ENCODE peak calls at places on chromosomes 1 and 21, in nine cellular contexts. B, P, L, A, Q, F, C, K and O are unnamed samples.

GRCh38 chr1:100882622-100883186 is 11.9 kb downstream of the EXTL2 start:
- DNase-seq in Q (no peak), K (no peak), F (no peak), L (no peak), P (no peak), C (no peak), B (no peak), A (no peak), O (no peak)

GRCh38 chr21:15976807-15977206 is 247.0 kb downstream of the USP25 start:
- DNase-seq in P (no peak), Q (no peak), L (no peak), C (no peak), A (no peak), F (peak; percentile 20), B (no peak), K (peak; percentile 29), O (no peak)

GRCh38 chr1:28602536-28603439 is 10.7 kb downstream of the RAB42 start:
- DNase-seq in C (peak; percentile 32), A (no peak), Q (no peak), F (peak; percentile 79), L (no peak), K (peak; percentile 70), P (peak; percentile 69), B (no peak), O (peak; percentile 82)

GRCh38 chr1:167052389-167052788 is 37.8 kb downstream of the GPA33 start:
- DNase-seq in A (no peak), F (peak; percentile 11), L (no peak), P (no peak), C (no peak), Q (no peak), K (peak; percentile 65), B (no peak), O (no peak)

GRCh38 chr1:24009406-24009805 is 29.3 kb upstream of the SRSF10 start:
- DNase-seq in C (no peak), P (peak; percentile 87), L (no peak), K (no peak), F (peak; percentile 44), A (no peak), Q (no peak), B (no peak), O (no peak)

GRCh38 chr1:230648114-230648513 is 5.8 kb downstream of the COG2 start:
- DNase-seq in K (no peak), C (no peak), B (no peak), F (no peak), L (no peak), Q (no peak), A (no peak), P (no peak), O (no peak)

GRCh38 chr1:31938184-31938975 is at the start of gene PTP4A2:
- DNase-seq in B (peak; percentile 97), P (peak; percentile 90), F (peak; percentile 96), A (peak; percentile 70), Q (peak; percentile 57), C (peak; percentile 83), K (peak; percentile 98), L (peak; percentile 74), O (peak; percentile 96)

GRCh38 chr1:28640766-28641165 is 2.1 kb downstream of the TAF12 start:
- DNase-seq in F (peak; percentile 23), P (peak; percentile 30), B (no peak), C (no peak), L (no peak), K (no peak), A (no peak), Q (no peak), O (no peak)

GRCh38 chr1:89844236-89844807 is 23.5 kb downstream of the LRRC8D start:
- DNase-seq in L (no peak), A (no peak), K (no peak), C (no peak), B (no peak), P (no peak), Q (no peak), F (peak; percentile 70), O (no peak)

GRCh38 chr1:212950243-212951057 is at the start of gene VASH2:
- DNase-seq in Q (no peak), L (peak; percentile 23), P (peak; percentile 71), C (peak; percentile 34), B (peak; percentile 59), F (peak; percentile 76), A (peak; percentile 66), K (peak; percentile 99), O (peak; percentile 91)

GRCh38 chr1:76073471-76073870 is 1.1 kb upstream of the ST6GALNAC3 start:
- DNase-seq in Q (no peak), P (peak; percentile 77), F (peak; percentile 89), A (no peak), K (no peak), L (no peak), B (no peak), C (peak; percentile 61), O (no peak)

GRCh38 chr1:201537966-201538617 is 835 bp upstream of the NAV1 start:
- DNase-seq in C (no peak), P (peak; percentile 82), B (no peak), L (no peak), F (no peak), K (no peak), Q (no peak), A (no peak), O (no peak)

GRCh38 chr1:32758795-32759430 is 56.3 kb upstream of the SYNC start:
- DNase-seq in K (no peak), B (no peak), Q (no peak), A (no peak), C (no peak), F (no peak), L (no peak), P (no peak), O (no peak)

GRCh38 chr1:247548847-247549246 is at the start of gene GCSAML:
- DNase-seq in Q (no peak), C (no peak), L (no peak), F (no peak), P (no peak), B (no peak), K (no peak), A (no peak), O (no peak)

GRCh38 chr1:177586429-177586828 is 383.4 kb downstream of the SEC16B start:
- DNase-seq in K (no peak), P (peak; percentile 73), C (peak; percentile 29), L (no peak), F (peak; percentile 91), A (no peak), B (no peak), Q (no peak), O (no peak)

GRCh38 chr1:150696995-150697927 is at the start of gene GOLPH3L:
- DNase-seq in Q (peak; percentile 91), P (peak; percentile 99), K (peak; percentile 94), L (peak; percentile 44), B (peak; percentile 99), C (peak; percentile 99), F (peak; percentile 99), A (peak; percentile 77), O (peak; percentile 98)

GRCh38 chr1:68954841-68955240 is 458.0 kb upstream of the DEPDC1 start:
- DNase-seq in A (no peak), B (no peak), C (no peak), F (no peak), Q (no peak), L (no peak), K (no peak), P (peak; percentile 10), O (no peak)

GRCh38 chr1:229427572-229427971 is 6.3 kb downstream of the ACTA1 start:
- DNase-seq in L (no peak), F (no peak), K (no peak), Q (no peak), A (no peak), C (no peak), B (no peak), P (no peak), O (no peak)

GRCh38 chr1:1349256-1350012 is at the start of gene DVL1:
- DNase-seq in Q (no peak), A (no peak), K (peak; percentile 95), B (no peak), F (peak; percentile 57), P (peak; percentile 39), L (peak; percentile 76), C (no peak), O (peak; percentile 60)

GRCh38 chr1:115329965-115330364 is 8.1 kb downstream of the NGF start:
- DNase-seq in K (no peak), P (no peak), A (no peak), L (no peak), B (no peak), C (no peak), Q (no peak), F (peak; percentile 44), O (peak; percentile 64)

GRCh38 chr1:67261646-67262045 is 46.0 kb upstream of the IL12RB2 start:
- DNase-seq in Q (no peak), A (no peak), L (no peak), K (peak; percentile 47), C (no peak), P (no peak), F (no peak), B (no peak), O (no peak)

GRCh38 chr1:20376880-20377494 is 86.3 kb downstream of the VWA5B1 start:
- DNase-seq in A (no peak), B (no peak), F (peak; percentile 28), P (peak; percentile 53), C (no peak), K (peak; percentile 81), Q (no peak), L (peak; percentile 16), O (peak; percentile 63)

GRCh38 chr1:92804721-92805169 is 19.8 kb upstream of the EVI5 start:
- DNase-seq in F (peak; percentile 99), Q (no peak), L (no peak), K (peak; percentile 32), P (peak; percentile 88), B (no peak), A (peak; percentile 51), C (peak; percentile 91), O (peak; percentile 91)

GRCh38 chr1:213070399-213070798 is 19.4 kb downstream of the RPS6KC1 start:
- DNase-seq in L (no peak), F (peak; percentile 68), P (peak; percentile 81), K (no peak), B (peak; percentile 84), Q (no peak), C (no peak), A (no peak), O (peak; percentile 31)

GRCh38 chr1:9960705-9961562 is 17.7 kb downstream of the NMNAT1 start:
- DNase-seq in C (no peak), F (peak; percentile 10), B (peak; percentile 27), P (no peak), Q (no peak), L (no peak), A (no peak), K (peak; percentile 89), O (no peak)

GRCh38 chr21:32350211-32350980 is 42.4 kb downstream of the URB1 start:
- DNase-seq in Q (no peak), L (no peak), C (no peak), A (no peak), F (no peak), B (no peak), K (no peak), P (no peak), O (no peak)

GRCh38 chr21:17775431-17776126 is 43.6 kb downstream of the C21orf91 start:
- DNase-seq in B (peak; percentile 63), Q (no peak), P (no peak), C (no peak), K (no peak), F (no peak), A (no peak), L (no peak), O (no peak)

GRCh38 chr1:117770981-117771531 is 158.4 kb downstream of the GDAP2 start:
- DNase-seq in Q (no peak), F (no peak), A (no peak), B (no peak), L (no peak), P (no peak), K (no peak), C (no peak), O (no peak)

GRCh38 chr1:10308001-10308400 is 90.9 kb upstream of the PGD start:
- DNase-seq in Q (no peak), B (no peak), F (no peak), L (no peak), P (no peak), C (no peak), A (no peak), K (no peak), O (no peak)

GRCh38 chr1:248618878-248619277 is 16.0 kb downstream of the OR2T11 start:
- DNase-seq in B (no peak), L (no peak), Q (no peak), C (no peak), F (peak; percentile 4), P (peak; percentile 35), K (no peak), A (no peak), O (peak; percentile 73)

GRCh38 chr1:184953600-184954219 is 20.6 kb downstream of the NIBAN1 start:
- DNase-seq in C (peak; percentile 91), F (peak; percentile 92), K (no peak), A (no peak), B (no peak), L (no peak), Q (no peak), P (peak; percentile 82), O (no peak)